ENCODE peak calls at places on chromosome 4, in six cellular contexts. V, R, O, U, Y and X are unnamed samples.

GRCh38 chr4:337932-338758 is 531 bp downstream of the ZNF141 start:
- DNase-seq in Y (peak), R (peak), O (peak), U (no peak), V (peak), X (no peak)

GRCh38 chr4:101067383-101067782 is 279.9 kb downstream of the PPP3CA start:
- DNase-seq in Y (no peak), U (no peak), O (peak), R (no peak), V (peak), X (no peak)

GRCh38 chr4:96097040-96097607 is 257.2 kb downstream of the PDHA2 start:
- DNase-seq in Y (no peak), V (peak), U (no peak), O (no peak), R (no peak), X (no peak)

GRCh38 chr4:188197566-188197965 is 58.3 kb downstream of the TRIML1 start:
- DNase-seq in O (no peak), R (no peak), Y (no peak), U (no peak), V (no peak), X (no peak)

GRCh38 chr4:74932010-74932409 is 906 bp upstream of the PARM1 start:
- DNase-seq in Y (no peak), V (no peak), U (no peak), O (no peak), R (no peak), X (no peak)

GRCh38 chr4:14853186-14853946 is 148.9 kb upstream of the CPEB2 start:
- DNase-seq in O (peak), R (no peak), V (peak), Y (no peak), U (peak), X (no peak)

GRCh38 chr4:8876982-8877779 is 5.5 kb upstream of the HMX1 start:
- DNase-seq in U (no peak), Y (no peak), R (no peak), O (no peak), V (no peak), X (no peak)

GRCh38 chr4:22021116-22021515 is 72.5 kb upstream of the KCNIP4 start:
- DNase-seq in U (no peak), O (no peak), R (no peak), Y (no peak), V (no peak), X (no peak)

GRCh38 chr4:77852892-77853495 is 9.6 kb upstream of the MRPL1 start:
- DNase-seq in O (no peak), V (no peak), R (no peak), Y (no peak), U (no peak), X (no peak)

GRCh38 chr4:121252224-121252806 is 88.2 kb upstream of the TNIP3 start:
- DNase-seq in U (peak), R (peak), O (peak), Y (peak), V (peak), X (peak)

GRCh38 chr4:184322328-184323025 is 104.8 kb upstream of the ENPP6 start:
- DNase-seq in U (no peak), Y (no peak), O (no peak), V (peak), R (no peak), X (no peak)

GRCh38 chr4:189414021-189414420 is 526.7 kb upstream of the FRG1 start:
- DNase-seq in Y (no peak), U (no peak), O (no peak), V (no peak), R (no peak), X (no peak)

GRCh38 chr4:133150643-133151300 is 1.7 kb downstream of the PCDH10 start:
- DNase-seq in O (no peak), R (peak), V (peak), Y (no peak), U (no peak), X (no peak)

GRCh38 chr4:62431513-62431912 is 1231.4 kb downstream of the ADGRL3 start:
- DNase-seq in R (no peak), V (peak), O (no peak), U (no peak), Y (no peak), X (no peak)

GRCh38 chr4:54941994-54942552 is 183.3 kb downstream of the KDR start:
- DNase-seq in V (no peak), O (no peak), R (peak), Y (no peak), U (no peak), X (no peak)

GRCh38 chr4:64271601-64272081 is 137.6 kb downstream of the TECRL start:
- DNase-seq in Y (peak), O (no peak), R (no peak), U (no peak), V (no peak), X (no peak)

GRCh38 chr4:138092060-138092459 is 150.1 kb downstream of the SLC7A11 start:
- DNase-seq in U (no peak), R (no peak), V (no peak), O (no peak), Y (no peak), X (no peak)

GRCh38 chr4:100261346-100261745 is 71.1 kb upstream of the DDIT4L start:
- DNase-seq in Y (no peak), R (no peak), O (no peak), U (no peak), V (no peak), X (no peak)

GRCh38 chr4:163587867-163588266 is 93.4 kb downstream of the TMA16 start:
- DNase-seq in R (no peak), Y (no peak), O (no peak), V (peak), U (no peak), X (no peak)

GRCh38 chr4:157221895-157222763 is 1.6 kb downstream of the GRIA2 start:
- DNase-seq in U (no peak), V (peak), Y (no peak), R (peak), O (no peak), X (no peak)

GRCh38 chr4:22720091-22720490 is 27.4 kb downstream of the GBA3 start:
- DNase-seq in U (no peak), R (no peak), V (no peak), O (no peak), Y (no peak), X (no peak)

GRCh38 chr4:142160509-142160908 is 524.1 kb downstream of the IL15 start:
- DNase-seq in R (no peak), V (no peak), U (no peak), Y (no peak), O (peak), X (no peak)

DNA sequence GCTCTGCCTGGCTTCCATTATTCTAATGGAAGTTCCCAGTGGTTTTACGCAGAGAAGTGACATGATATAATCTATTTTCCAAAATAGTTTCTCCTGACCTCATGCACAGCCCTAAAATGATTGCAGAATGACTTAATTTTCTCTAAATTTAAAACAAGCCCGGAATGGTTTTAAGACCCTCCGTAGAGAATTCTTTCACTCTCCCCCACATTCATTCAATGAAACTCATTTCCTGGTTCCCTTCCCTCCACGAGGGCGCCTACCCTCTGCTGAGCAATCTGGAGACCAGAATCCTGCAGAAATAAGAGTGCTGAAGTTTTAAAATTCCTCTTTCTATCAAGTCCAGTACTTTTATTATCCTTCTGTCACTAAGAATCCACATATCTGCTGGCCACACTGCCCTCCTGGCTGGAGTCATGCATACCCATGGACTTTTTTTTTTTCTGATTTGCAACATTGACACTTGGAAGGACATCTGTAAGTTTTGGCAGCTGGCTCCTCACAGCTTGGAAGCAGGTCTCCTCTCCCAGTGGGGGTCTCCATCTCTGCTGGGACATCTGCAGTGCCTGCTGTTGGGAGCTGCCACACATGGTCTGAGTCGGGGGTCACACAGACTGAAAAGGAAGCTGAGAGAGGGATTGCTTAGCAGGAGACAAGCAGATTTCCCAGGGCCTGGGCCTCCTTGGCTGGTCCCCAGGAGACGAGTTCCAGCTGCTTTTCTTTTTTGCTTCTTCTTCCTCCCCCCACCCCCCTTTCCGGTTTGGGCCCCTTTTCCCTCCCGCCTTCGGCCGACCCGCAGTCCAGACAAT is 86.1 kb downstream of the SOWAHB start:
- DNase-seq in U (peak), O (peak), R (no peak), Y (no peak), V (no peak), X (no peak)
- TF ChIP-seq CTCF in U (no peak), O (peak), R (no peak), Y (no peak), V (no peak), X (no peak)

GRCh38 chr4:84455697-84456096 is 43.4 kb downstream of the NKX6-1 start:
- DNase-seq in Y (no peak), O (no peak), V (no peak), U (no peak), R (no peak), X (no peak)

GRCh38 chr4:84456157-84456556 is 42.9 kb downstream of the NKX6-1 start:
- DNase-seq in U (no peak), O (no peak), R (no peak), Y (no peak), V (no peak), X (no peak)

GRCh38 chr4:84451546-84451945 is 47.5 kb downstream of the NKX6-1 start:
- DNase-seq in U (no peak), O (peak), R (no peak), Y (no peak), V (peak), X (peak)
- TF ChIP-seq CTCF in U (peak), O (peak), R (peak), Y (peak), V (peak), X (no peak)

GRCh38 chr4:186710521-186711119 is 13.0 kb downstream of the FAT1 start:
- DNase-seq in U (no peak), R (no peak), V (no peak), Y (no peak), O (no peak), X (no peak)

GRCh38 chr4:186709509-186709908 is 14.1 kb downstream of the FAT1 start:
- DNase-seq in R (no peak), Y (no peak), U (no peak), V (no peak), O (no peak), X (no peak)

GRCh38 chr4:186714006-186714675 is 9.5 kb downstream of the FAT1 start:
- DNase-seq in R (no peak), U (no peak), V (no peak), O (peak), Y (no peak), X (no peak)

GRCh38 chr4:186715077-186715476 is 8.6 kb downstream of the FAT1 start:
- DNase-seq in V (no peak), O (peak), U (no peak), R (no peak), Y (no peak), X (no peak)

GRCh38 chr4:186712690-186713089 is 11.0 kb downstream of the FAT1 start:
- DNase-seq in R (no peak), U (no peak), V (peak), Y (no peak), O (no peak), X (no peak)
- TF ChIP-seq CTCF in R (no peak), U (no peak), V (no peak), Y (no peak), O (no peak), X (no peak)

GRCh38 chr4:47858012-47858411 is 20.1 kb upstream of the CORIN start:
- DNase-seq in O (no peak), R (no peak), U (no peak), Y (no peak), V (no peak), X (no peak)

GRCh38 chr4:47862297-47862696 is 24.4 kb upstream of the CORIN start:
- DNase-seq in R (no peak), U (no peak), Y (no peak), V (no peak), O (peak), X (no peak)

GRCh38 chr4:47863486-47863885 is 25.6 kb upstream of the CORIN start:
- DNase-seq in Y (no peak), O (no peak), U (no peak), R (no peak), V (no peak), X (no peak)

GRCh38 chr4:47856713-47857112 is 18.8 kb upstream of the CORIN start:
- DNase-seq in Y (no peak), V (no peak), R (no peak), U (no peak), O (no peak), X (no peak)

DNA sequence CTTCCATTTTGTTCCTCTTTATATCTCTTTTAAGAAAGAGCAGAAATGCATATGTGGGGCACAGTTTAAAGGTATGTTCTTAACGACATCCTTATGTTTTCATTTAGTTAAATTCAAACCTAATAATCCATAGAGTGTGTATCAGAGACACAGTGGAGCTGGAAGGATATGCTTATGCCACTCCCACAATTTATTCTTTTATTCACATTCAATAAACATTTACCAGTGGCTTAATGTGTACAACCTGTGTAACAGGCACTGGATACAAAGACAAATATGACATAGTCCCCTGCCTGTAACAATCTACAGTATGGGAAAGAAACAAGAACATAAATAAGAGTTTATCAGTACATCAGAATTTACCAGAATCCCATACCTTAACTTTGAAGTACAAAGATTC is 22.4 kb upstream of the CORIN start:
- DNase-seq in Y (no peak), U (no peak), R (no peak), O (no peak), V (no peak), X (no peak)
- TF ChIP-seq CTCF in Y (no peak), U (no peak), R (no peak), O (no peak), V (no peak), X (no peak)

GRCh38 chr4:86815653-86816052 is 33.5 kb downstream of the SLC10A6 start:
- DNase-seq in Y (no peak), V (no peak), O (no peak), R (no peak), U (no peak), X (no peak)

GRCh38 chr4:86822136-86822535 is 27.0 kb downstream of the SLC10A6 start:
- DNase-seq in R (no peak), O (no peak), Y (no peak), V (peak), U (no peak), X (no peak)

GRCh38 chr4:86818211-86818610 is 31.0 kb downstream of the SLC10A6 start:
- DNase-seq in Y (no peak), U (no peak), V (no peak), O (no peak), R (no peak), X (no peak)

GRCh38 chr4:86816463-86817107 is 32.6 kb downstream of the SLC10A6 start:
- DNase-seq in R (no peak), Y (no peak), U (peak), V (no peak), O (peak), X (no peak)

DNA sequence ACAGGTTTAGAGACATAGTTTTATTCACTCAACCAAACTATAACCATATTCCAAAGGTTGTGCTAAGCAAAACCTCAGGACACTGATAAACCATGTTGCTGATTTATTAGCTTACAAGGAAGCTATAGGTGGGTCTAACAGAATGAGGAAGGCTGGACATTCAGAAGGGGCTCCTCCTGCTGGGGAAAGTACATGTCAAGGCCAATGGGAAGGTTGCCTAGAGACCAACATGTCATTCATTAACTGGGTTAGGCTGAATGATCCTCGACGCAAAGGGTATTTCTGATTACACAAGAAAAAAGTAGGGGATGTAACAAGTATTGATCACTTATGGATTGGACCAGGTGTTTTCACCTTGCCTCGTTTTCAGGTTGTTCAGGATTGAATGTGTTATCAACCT is 30.3 kb downstream of the SLC10A6 start:
- DNase-seq in Y (no peak), V (no peak), R (no peak), O (no peak), U (no peak), X (no peak)
- TF ChIP-seq CTCF in Y (no peak), V (no peak), R (no peak), O (no peak), U (no peak), X (no peak)

GRCh38 chr4:144787365-144788263 is 141.7 kb downstream of the HHIP start:
- DNase-seq in V (peak), R (no peak), U (peak), O (peak), Y (peak), X (peak)
- TF ChIP-seq CTCF in V (peak), R (peak), U (peak), O (peak), Y (peak), X (peak)

DNA sequence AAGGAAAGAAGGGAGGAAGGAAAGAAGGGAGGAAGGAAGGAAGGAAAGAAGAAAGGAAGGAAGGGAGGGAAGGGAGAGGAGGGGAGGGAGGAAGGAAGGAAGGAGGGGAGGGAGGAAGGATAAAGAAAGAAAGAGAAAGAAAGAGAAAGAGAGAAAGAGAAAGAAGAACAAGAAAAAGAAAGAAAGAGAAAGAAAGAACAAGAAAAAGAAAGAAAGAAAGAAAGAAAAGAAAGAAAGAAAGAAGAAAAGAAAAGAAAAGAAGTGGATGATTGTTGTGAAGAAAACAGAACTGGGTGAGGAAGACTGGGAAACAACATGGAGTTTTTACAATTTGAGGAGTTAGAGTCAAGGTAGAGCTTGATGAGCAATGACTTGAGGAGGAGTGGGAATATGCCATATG is 78.0 kb downstream of the EIF4E start:
- DNase-seq in O (no peak), R (no peak), V (no peak), U (no peak), Y (no peak), X (no peak)
- TF ChIP-seq CTCF in O (no peak), R (no peak), V (no peak), U (no peak), Y (no peak), X (no peak)

GRCh38 chr4:47968847-47969246 is 47.6 kb downstream of the CNGA1 start:
- DNase-seq in R (no peak), V (peak), O (no peak), Y (no peak), U (no peak), X (no peak)

GRCh38 chr4:47972721-47973120 is 43.8 kb downstream of the CNGA1 start:
- DNase-seq in V (peak), R (no peak), O (no peak), U (no peak), Y (no peak), X (no peak)

DNA sequence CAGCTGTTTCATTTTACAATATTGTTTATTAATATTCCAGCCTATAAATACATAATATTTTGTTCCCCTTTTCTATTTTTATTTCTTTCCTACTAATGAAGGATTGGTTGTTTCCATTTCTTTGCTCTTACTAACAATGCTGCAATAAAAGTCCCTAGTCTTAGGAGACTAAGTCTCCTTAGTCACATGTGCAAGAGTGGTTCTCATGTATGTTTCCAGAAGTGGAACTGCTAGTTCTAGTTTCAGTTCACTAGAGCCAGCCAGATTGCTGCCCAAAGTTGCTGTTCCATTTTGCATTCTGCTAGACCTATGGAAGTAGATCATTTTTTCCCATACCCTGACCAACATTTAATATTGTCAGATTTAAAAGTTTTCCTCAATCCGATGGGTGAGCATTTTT is 44.3 kb downstream of the CNGA1 start:
- DNase-seq in R (no peak), V (no peak), U (no peak), Y (no peak), O (no peak), X (no peak)
- TF ChIP-seq CTCF in R (no peak), V (no peak), U (no peak), Y (no peak), O (no peak), X (no peak)

GRCh38 chr4:4645743-4646142 is 103.9 kb upstream of the STX18 start:
- DNase-seq in R (no peak), Y (no peak), V (peak), U (no peak), O (no peak), X (no peak)
- TF ChIP-seq CTCF in R (no peak), Y (no peak), V (no peak), U (no peak), O (no peak), X (no peak)